ENCODE peak calls at places on chromosomes 1 and 21, in five cellular contexts. O, K, Y, E and I are unnamed samples.

GRCh38 chr1:247337961-247338360 is 6.3 kb upstream of the ZNF496 start:
- DNase-seq in K (no peak), Y (no peak), O (no peak), E (no peak), I (no peak)

GRCh38 chr1:24920155-24920925 is 9.7 kb downstream of the RUNX3 start:
- DNase-seq in K (peak; percentile 74), O (no peak), Y (no peak), E (no peak), I (no peak)

GRCh38 chr1:115790356-115790755 is 21.8 kb upstream of the CASQ2 start:
- DNase-seq in E (no peak), Y (no peak), O (no peak), K (no peak), I (peak; percentile 35)

GRCh38 chr1:65773391-65773790 is 19.3 kb upstream of the PDE4B start:
- DNase-seq in E (no peak), Y (no peak), O (no peak), K (peak; percentile 31), I (no peak)

GRCh38 chr1:26996024-26996423 is 2.5 kb downstream of the TRNP1 start:
- DNase-seq in K (peak; percentile 58), Y (no peak), O (no peak), E (no peak), I (peak; percentile 93)

GRCh38 chr1:18573170-18573569 is 57.5 kb upstream of the PAX7 start:
- DNase-seq in K (no peak), Y (no peak), E (no peak), O (no peak), I (no peak)

GRCh38 chr1:201737350-201738060 is 91.5 kb upstream of the IPO9 start:
- DNase-seq in O (no peak), E (peak; percentile 86), K (peak; percentile 92), Y (peak; percentile 97), I (no peak)

GRCh38 chr1:86487131-86487804 is 18.5 kb downstream of the CLCA1 start:
- DNase-seq in Y (peak; percentile 92), O (no peak), K (peak; percentile 47), E (peak; percentile 13), I (no peak)

GRCh38 chr21:43020771-43021170 is 46.4 kb downstream of the PKNOX1 start:
- DNase-seq in E (no peak), Y (no peak), K (no peak), O (no peak), I (no peak)

GRCh38 chr1:178060789-178061556 is 32.9 kb upstream of the RASAL2 start:
- DNase-seq in E (peak; percentile 77), Y (peak; percentile 80), K (peak; percentile 84), O (no peak), I (peak; percentile 68)

GRCh38 chr1:202957733-202958543 is at the start of gene ADIPOR1:
- DNase-seq in Y (peak; percentile 83), K (peak; percentile 78), O (peak; percentile 95), E (peak; percentile 73), I (peak; percentile 86)

GRCh38 chr21:41366522-41367151 is 4.8 kb downstream of the MX2 start:
- DNase-seq in O (peak; percentile 65), E (peak; percentile 92), Y (peak; percentile 47), K (peak; percentile 73), I (peak; percentile 63)

GRCh38 chr1:90351019-90351418 is 356.1 kb downstream of the ZNF326 start:
- DNase-seq in O (no peak), E (no peak), Y (no peak), K (no peak), I (no peak)

GRCh38 chr21:40840441-40840840 is 6.5 kb downstream of the DSCAM start:
- DNase-seq in Y (no peak), O (no peak), K (no peak), E (no peak), I (no peak)

GRCh38 chr1:242691603-242691945 is 167.1 kb upstream of the PLD5 start:
- DNase-seq in E (no peak), O (no peak), K (no peak), Y (no peak), I (no peak)

GRCh38 chr1:172948457-172948856 is 102.3 kb downstream of the TNFSF18 start:
- DNase-seq in O (no peak), E (peak; percentile 96), Y (peak; percentile 84), K (peak; percentile 96), I (peak; percentile 79)

GRCh38 chr1:43548285-43549271 is 17.9 kb downstream of the PTPRF start:
- DNase-seq in Y (no peak), O (peak; percentile 43), E (no peak), K (no peak), I (peak; percentile 66)

GRCh38 chr1:232904566-232904965 is 45.8 kb upstream of the NTPCR start:
- DNase-seq in Y (peak; percentile 64), O (peak; percentile 17), K (peak; percentile 89), E (peak; percentile 48), I (peak; percentile 15)

GRCh38 chr1:164369698-164370365 is 189.2 kb upstream of the PBX1 start:
- DNase-seq in E (no peak), K (no peak), O (no peak), Y (peak; percentile 45), I (no peak)

GRCh38 chr1:206581571-206581981 is 30.7 kb downstream of the EIF2D start:
- DNase-seq in E (no peak), O (no peak), Y (no peak), K (no peak), I (no peak)

GRCh38 chr21:39535646-39536437 is 76.9 kb upstream of the B3GALT5 start:
- DNase-seq in K (no peak), O (no peak), Y (no peak), E (no peak), I (no peak)

GRCh38 chr1:154851392-154852177 is 18.5 kb downstream of the KCNN3 start:
- DNase-seq in O (no peak), Y (no peak), K (no peak), E (no peak), I (no peak)

GRCh38 chr1:169132512-169133227 is 26.2 kb downstream of the ATP1B1 start:
- DNase-seq in Y (no peak), E (peak; percentile 53), O (no peak), K (no peak), I (no peak)

GRCh38 chr1:158972841-158973240 is 36.9 kb upstream of the IFI16 start:
- DNase-seq in E (no peak), K (peak; percentile 1), O (no peak), Y (no peak), I (no peak)

GRCh38 chr1:53104289-53104913 is 38.0 kb downstream of the SLC1A7 start:
- DNase-seq in E (no peak), O (no peak), Y (no peak), K (no peak), I (no peak)

GRCh38 chr1:143699115-143699514 is 272.7 kb downstream of the FAM72C start:
- DNase-seq in Y (no peak), K (no peak), E (no peak), O (no peak), I (no peak)

GRCh38 chr1:241605146-241605805 is 34.9 kb downstream of the CHML start:
- DNase-seq in Y (no peak), K (no peak), E (peak; percentile 46), O (peak; percentile 64), I (no peak)

GRCh38 chr1:219354962-219355361 is 181.3 kb downstream of the LYPLAL1 start:
- DNase-seq in K (no peak), E (no peak), Y (no peak), O (no peak), I (no peak)

GRCh38 chr1:183515002-183515689 is 42.8 kb downstream of the SMG7 start:
- DNase-seq in K (peak; percentile 93), O (peak; percentile 7), Y (peak; percentile 66), E (peak; percentile 63), I (peak; percentile 27)

GRCh38 chr1:26538480-26539412 is 9.2 kb downstream of the RPS6KA1 start:
- DNase-seq in E (peak; percentile 19), Y (no peak), O (peak; percentile 51), K (peak; percentile 26), I (peak; percentile 28)

GRCh38 chr21:41835711-41836154 is 43.4 kb downstream of the PRDM15 start:
- DNase-seq in K (no peak), Y (no peak), E (no peak), O (no peak), I (no peak)

GRCh38 chr1:8941906-8942305 is 3.8 kb upstream of the CA6 start:
- DNase-seq in O (peak; percentile 47), Y (peak; percentile 81), E (peak; percentile 53), K (peak; percentile 91), I (peak; percentile 45)